ENCODE peak calls at places on chromosomes 3 and 15, in five cellular contexts. D is PC-9; I is stimulated activated CD4-positive, alpha-beta T cell treated with anti-CD3 and anti-CD28 coated beads, Interleukin-12 subunit alpha, Interleukin-12 subunit beta, amount 100 ng/mL, for 24 hours; J is OCI-M1; S is RCC 7860. B is an unnamed sample.

GRCh38 chr3:119937229-119937628 is 155.3 kb downstream of the NR1I2 start:
- DNase-seq in I (peak), S (no peak), J (peak), D (no peak), B (no peak)

GRCh38 chr3:184325269-184325668 is 10.9 kb downstream of the EIF4G1 start:
- DNase-seq in I (no peak), D (no peak), J (no peak), S (no peak), B (no peak)

GRCh38 chr15:48084759-48085420 is 35.9 kb upstream of the SLC24A5 start:
- DNase-seq in S (peak), J (peak), D (no peak), I (no peak), B (no peak)

GRCh38 chr3:136239094-136239493 is 11.0 kb upstream of the PCCB start:
- DNase-seq in D (no peak), J (no peak), S (no peak), I (no peak), B (no peak)

GRCh38 chr3:127070776-127071175 is 87.9 kb downstream of the PLXNA1 start:
- DNase-seq in J (no peak), I (no peak), D (no peak), S (no peak), B (no peak)

GRCh38 chr3:186002884-186003472 is 65.2 kb upstream of the TRA2B start:
- DNase-seq in I (no peak), S (no peak), D (peak), J (peak), B (no peak)

GRCh38 chr3:167861649-167862048 is 126.1 kb downstream of the SERPINI1 start:
- DNase-seq in I (no peak), J (peak), D (no peak), S (no peak), B (no peak)

GRCh38 chr15:58228708-58229107 is 90.5 kb downstream of the AQP9 start:
- DNase-seq in S (peak), J (no peak), I (no peak), D (no peak), B (peak)

GRCh38 chr3:125236331-125236903 is 23.9 kb upstream of the SLC12A8 start:
- DNase-seq in D (no peak), I (no peak), J (no peak), S (no peak), B (no peak)

GRCh38 chr3:70980646-70981031 is 602.9 kb downstream of the FOXP1 start:
- DNase-seq in J (peak), I (no peak), D (no peak), S (no peak), B (no peak)

GRCh38 chr3:189824629-189825312 is 193.6 kb downstream of the TP63 start:
- DNase-seq in I (no peak), J (no peak), D (peak), S (peak), B (peak)

GRCh38 chr3:123843668-123844067 is 40.5 kb downstream of the MYLK start:
- DNase-seq in D (no peak), I (no peak), J (no peak), S (peak), B (no peak)

GRCh38 chr3:185658504-185658912 is 72.4 kb downstream of the SENP2 start:
- DNase-seq in S (peak), J (no peak), D (peak), I (no peak), B (peak)

B was measured in kidney epithelial cell.